ENCODE peak calls at places on chromosomes 12 and 14, in six cellular contexts. A is Right ventricle myocardium inferior, L is Daoy, M is Caki2, X is kidney tubule cell, H is A549. W is an unnamed sample.

GRCh38 chr14:103118019-103118662 is 5.1 kb upstream of the TNFAIP2 start:
- DNase-seq in A (peak), L (no peak), M (no peak), X (peak), H (no peak), W (no peak)

GRCh38 chr14:98999901-99000300 is 272.1 kb downstream of the BCL11B start:
- DNase-seq in A (no peak), L (no peak), M (no peak), X (no peak), H (no peak), W (no peak)

GRCh38 chr12:129614221-129614885 is 289.5 kb downstream of the TMEM132D start:
- DNase-seq in A (no peak), L (peak), M (peak), X (peak), H (no peak), W (no peak)

GRCh38 chr12:79424109-79424721 is 266.5 kb downstream of the PAWR start:
- DNase-seq in A (no peak), L (peak), M (peak), X (peak), H (peak), W (peak)

GRCh38 chr14:34179723-34180122 is 228.8 kb upstream of the EGLN3 start:
- DNase-seq in A (no peak), L (no peak), M (no peak), X (no peak), H (no peak), W (no peak)

GRCh38 chr12:52285172-52285745 is 6.1 kb downstream of the KRT81 start:
- DNase-seq in A (no peak), L (no peak), M (peak), X (peak), H (peak), W (no peak)

GRCh38 chr12:124520896-124521295 is 46.5 kb downstream of the NCOR2 start:
- DNase-seq in A (peak), L (no peak), M (no peak), X (no peak), H (no peak), W (no peak)

GRCh38 chr12:126534495-126534894 is 1469.3 kb downstream of the AACS start:
- DNase-seq in A (no peak), L (no peak), M (peak), X (no peak), H (no peak), W (no peak)

GRCh38 chr14:74856366-74856765 is 19.6 kb downstream of the PROX2 start:
- DNase-seq in A (no peak), L (no peak), M (no peak), X (no peak), H (no peak), W (no peak)

GRCh38 chr14:53714495-53715389 is 241.9 kb downstream of the BMP4 start:
- DNase-seq in A (no peak), L (no peak), M (no peak), X (no peak), H (no peak), W (no peak)

GRCh38 chr14:100911665-100912316 is 8.3 kb upstream of the RTL1 start:
- DNase-seq in A (no peak), L (no peak), M (no peak), X (no peak), H (no peak), W (no peak)

GRCh38 chr12:42584539-42585174 is 4.9 kb downstream of the PRICKLE1 start:
- DNase-seq in A (no peak), L (no peak), M (no peak), X (no peak), H (no peak), W (no peak)

GRCh38 chr12:113221997-113222729 is 899 bp downstream of the TPCN1 start:
- DNase-seq in A (no peak), L (no peak), M (no peak), X (peak), H (peak), W (no peak)

GRCh38 chr12:81610955-81611889 is 147.9 kb downstream of the PPFIA2 start:
- DNase-seq in A (no peak), L (peak), M (peak), X (peak), H (peak), W (no peak)

GRCh38 chr14:56112781-56113180 is 5.4 kb upstream of the PELI2 start:
- DNase-seq in A (no peak), L (no peak), M (no peak), X (no peak), H (no peak), W (no peak)

GRCh38 chr14:95340201-95340697 is 20.5 kb upstream of the CLMN start:
- DNase-seq in A (no peak), L (peak), M (no peak), X (peak), H (peak), W (no peak)

GRCh38 chr12:83052890-83053541 is 366.3 kb downstream of the TMTC2 start:
- DNase-seq in A (no peak), L (no peak), M (no peak), X (no peak), H (no peak), W (no peak)

GRCh38 chr12:4720637-4720995 is 416 bp downstream of the GALNT8 start:
- DNase-seq in A (no peak), L (no peak), M (no peak), X (no peak), H (no peak), W (no peak)